ENCODE peak calls at places on chromosomes 2 and 18, in six cellular contexts. One of them, this sample, is unnamed.

GRCh38 chr18:8943900-8944870 is 158.3 kb upstream of the NDUFV2 start:
- DNase-seq in HCT116: no peak
- DNase-seq in MM.1S: no peak
- DNase-seq in PC-3: peak; percentile 89
- DNase-seq in GM23248: peak; percentile 81
- DNase-seq in SK-N-SH: no peak
- DNase-seq in this sample: no peak

GRCh38 chr2:63268946-63269345 is 218.3 kb downstream of the OTX1 start:
- DNase-seq in HCT116: no peak
- DNase-seq in MM.1S: no peak
- DNase-seq in PC-3: no peak
- DNase-seq in GM23248: no peak
- DNase-seq in SK-N-SH: no peak
- DNase-seq in this sample: no peak

GRCh38 chr2:127143851-127144782 is 37.2 kb upstream of the BIN1 start:
- DNase-seq in HCT116: peak; percentile 12
- DNase-seq in MM.1S: no peak
- DNase-seq in PC-3: no peak
- DNase-seq in GM23248: peak; percentile 82
- DNase-seq in SK-N-SH: no peak
- DNase-seq in this sample: no peak

GRCh38 chr2:74138952-74139323 is 8.8 kb downstream of the BOLA3 start:
- DNase-seq in HCT116: no peak
- DNase-seq in MM.1S: no peak
- DNase-seq in PC-3: no peak
- DNase-seq in GM23248: no peak
- DNase-seq in SK-N-SH: no peak
- DNase-seq in this sample: peak; percentile 15

GRCh38 chr18:36974686-36975085 is 145.8 kb downstream of the KIAA1328 start:
- DNase-seq in HCT116: no peak
- DNase-seq in MM.1S: no peak
- DNase-seq in PC-3: no peak
- DNase-seq in GM23248: no peak
- DNase-seq in SK-N-SH: no peak
- DNase-seq in this sample: no peak

GRCh38 chr18:11909597-11910026 is 1.5 kb upstream of the MPPE1 start:
- DNase-seq in HCT116: no peak
- DNase-seq in MM.1S: peak; percentile 24
- DNase-seq in PC-3: peak; percentile 49
- DNase-seq in GM23248: peak; percentile 81
- DNase-seq in SK-N-SH: no peak
- DNase-seq in this sample: no peak

GRCh38 chr2:47128705-47129104 is 26.4 kb downstream of the STPG4 start:
- DNase-seq in HCT116: no peak
- DNase-seq in MM.1S: no peak
- DNase-seq in PC-3: no peak
- DNase-seq in GM23248: no peak
- DNase-seq in SK-N-SH: no peak
- DNase-seq in this sample: no peak

GRCh38 chr2:86439879-86440630 is 1.1 kb upstream of the KDM3A start:
- DNase-seq in HCT116: no peak
- DNase-seq in MM.1S: no peak
- DNase-seq in PC-3: no peak
- DNase-seq in GM23248: no peak
- DNase-seq in SK-N-SH: no peak
- DNase-seq in this sample: no peak

GRCh38 chr2:241505086-241505780 is 3.2 kb downstream of the STK25 start:
- DNase-seq in HCT116: no peak
- DNase-seq in MM.1S: no peak
- DNase-seq in PC-3: no peak
- DNase-seq in GM23248: no peak
- DNase-seq in SK-N-SH: peak; percentile 8
- DNase-seq in this sample: no peak

GRCh38 chr2:221562226-221562625 is 9.9 kb downstream of the EPHA4 start:
- DNase-seq in HCT116: no peak
- DNase-seq in MM.1S: no peak
- DNase-seq in PC-3: no peak
- DNase-seq in GM23248: no peak
- DNase-seq in SK-N-SH: no peak
- DNase-seq in this sample: no peak

GRCh38 chr2:205590759-205591158 is 91.5 kb upstream of the NRP2 start:
- DNase-seq in HCT116: no peak
- DNase-seq in MM.1S: no peak
- DNase-seq in PC-3: peak; percentile 77
- DNase-seq in GM23248: peak; percentile 36
- DNase-seq in SK-N-SH: no peak
- DNase-seq in this sample: no peak

GRCh38 chr2:160108231-160108630 is 45.8 kb upstream of the PLA2R1 start:
- DNase-seq in HCT116: no peak
- DNase-seq in MM.1S: no peak
- DNase-seq in PC-3: no peak
- DNase-seq in GM23248: no peak
- DNase-seq in SK-N-SH: no peak
- DNase-seq in this sample: no peak

GRCh38 chr2:160110674-160111239 is 48.3 kb upstream of the PLA2R1 start:
- DNase-seq in HCT116: no peak
- DNase-seq in MM.1S: no peak
- DNase-seq in PC-3: no peak
- DNase-seq in GM23248: no peak
- DNase-seq in SK-N-SH: peak; percentile 13
- DNase-seq in this sample: no peak

GRCh38 chr2:160111951-160112798 is 49.8 kb upstream of the PLA2R1 start:
- DNase-seq in HCT116: no peak
- DNase-seq in MM.1S: no peak
- DNase-seq in PC-3: no peak
- DNase-seq in GM23248: no peak
- DNase-seq in SK-N-SH: no peak
- DNase-seq in this sample: no peak

GRCh38 chr2:160109243-160109642 is 46.8 kb upstream of the PLA2R1 start:
- DNase-seq in HCT116: no peak
- DNase-seq in MM.1S: no peak
- DNase-seq in PC-3: no peak
- DNase-seq in GM23248: no peak
- DNase-seq in SK-N-SH: no peak
- DNase-seq in this sample: no peak

DNA sequence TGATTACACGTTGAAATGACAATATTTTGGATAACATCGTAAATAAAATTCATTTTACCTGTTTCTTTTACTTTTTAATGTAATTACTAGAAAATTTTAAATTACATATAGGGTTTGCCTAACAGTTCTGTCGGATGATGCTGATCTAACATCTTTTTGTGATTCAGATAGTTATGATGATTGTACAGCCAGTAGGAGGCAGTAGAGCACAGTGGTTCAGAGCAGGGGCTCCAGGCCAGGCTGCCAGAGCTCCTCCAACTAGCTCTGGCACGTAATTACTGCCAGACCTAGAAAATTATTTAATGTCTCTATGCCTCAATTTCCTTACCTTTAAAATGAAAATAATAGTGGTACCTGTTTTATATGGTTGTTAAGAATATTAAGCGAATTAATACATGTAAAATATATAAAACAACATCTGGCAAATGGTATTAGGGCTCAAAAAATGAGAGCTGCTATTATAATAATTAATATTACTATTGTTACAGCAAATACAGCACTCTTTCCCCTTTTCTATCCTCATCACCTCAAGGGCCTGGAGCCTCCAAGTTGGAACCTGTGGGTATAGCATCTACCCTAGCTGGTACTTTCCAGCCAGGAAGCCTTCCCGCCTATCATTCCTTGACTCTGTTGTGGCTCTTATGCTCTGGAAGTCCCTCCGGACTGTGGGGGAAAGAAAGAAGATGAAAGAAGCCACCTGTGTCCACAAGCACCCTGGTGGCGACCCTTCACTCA is 47.7 kb upstream of the PLA2R1 start:
- DNase-seq in HCT116: peak; percentile 59
- DNase-seq in MM.1S: peak; percentile 75
- DNase-seq in PC-3: peak; percentile 86
- DNase-seq in GM23248: peak; percentile 90
- DNase-seq in SK-N-SH: peak; percentile 71
- DNase-seq in this sample: peak; percentile 85
- H3K9ac ChIP-seq in HCT116: no peak overlapping the region
- H3K9ac ChIP-seq in MM.1S: no peak overlapping the region
- H3K9ac ChIP-seq in PC-3: no peak overlapping the region
- H3K9ac ChIP-seq in GM23248: no peak overlapping the region
- H3K9ac ChIP-seq in SK-N-SH: no peak overlapping the region
- H3K9ac ChIP-seq in this sample: no peak overlapping the region

GRCh38 chr2:236580746-236581355 is 11.2 kb downstream of the ACKR3 start:
- DNase-seq in HCT116: no peak
- DNase-seq in MM.1S: no peak
- DNase-seq in PC-3: no peak
- DNase-seq in GM23248: no peak
- DNase-seq in SK-N-SH: no peak
- DNase-seq in this sample: no peak

GRCh38 chr2:236584521-236585384 is 15.1 kb downstream of the ACKR3 start:
- DNase-seq in HCT116: no peak
- DNase-seq in MM.1S: no peak
- DNase-seq in PC-3: no peak
- DNase-seq in GM23248: no peak
- DNase-seq in SK-N-SH: no peak
- DNase-seq in this sample: no peak

GRCh38 chr2:236581546-236581945 is 11.9 kb downstream of the ACKR3 start:
- DNase-seq in HCT116: no peak
- DNase-seq in MM.1S: no peak
- DNase-seq in PC-3: no peak
- DNase-seq in GM23248: no peak
- DNase-seq in SK-N-SH: no peak
- DNase-seq in this sample: no peak

GRCh38 chr2:236583621-236584203 is 14.1 kb downstream of the ACKR3 start:
- DNase-seq in HCT116: no peak
- DNase-seq in MM.1S: no peak
- DNase-seq in PC-3: no peak
- DNase-seq in GM23248: no peak
- DNase-seq in SK-N-SH: no peak
- DNase-seq in this sample: no peak

GRCh38 chr2:236582968-236583367 is 13.3 kb downstream of the ACKR3 start:
- DNase-seq in HCT116: no peak
- DNase-seq in MM.1S: no peak
- DNase-seq in PC-3: no peak
- DNase-seq in GM23248: no peak
- DNase-seq in SK-N-SH: no peak
- DNase-seq in this sample: no peak
- H3K4me2 ChIP-seq in HCT116: no peak overlapping the region
- H3K4me2 ChIP-seq in MM.1S: no peak overlapping the region
- H3K4me2 ChIP-seq in PC-3: no peak overlapping the region
- H3K4me2 ChIP-seq in GM23248: no peak overlapping the region
- H3K4me2 ChIP-seq in SK-N-SH: no peak overlapping the region
- H3K4me2 ChIP-seq in this sample: no peak overlapping the region

GRCh38 chr18:76989647-76990190 is 142.9 kb downstream of the MBP start:
- DNase-seq in HCT116: no peak
- DNase-seq in MM.1S: no peak
- DNase-seq in PC-3: no peak
- DNase-seq in GM23248: no peak
- DNase-seq in SK-N-SH: no peak
- DNase-seq in this sample: no peak

GRCh38 chr18:76991021-76991688 is 141.4 kb downstream of the MBP start:
- DNase-seq in HCT116: no peak
- DNase-seq in MM.1S: no peak
- DNase-seq in PC-3: no peak
- DNase-seq in GM23248: no peak
- DNase-seq in SK-N-SH: peak; percentile 70
- DNase-seq in this sample: no peak

GRCh38 chr18:76986391-76986790 is 146.2 kb downstream of the MBP start:
- DNase-seq in HCT116: no peak
- DNase-seq in MM.1S: no peak
- DNase-seq in PC-3: no peak
- DNase-seq in GM23248: no peak
- DNase-seq in SK-N-SH: no peak
- DNase-seq in this sample: no peak

GRCh38 chr18:76988015-76988826 is 144.4 kb downstream of the MBP start:
- DNase-seq in HCT116: no peak
- DNase-seq in MM.1S: no peak
- DNase-seq in PC-3: no peak
- DNase-seq in GM23248: no peak
- DNase-seq in SK-N-SH: no peak
- DNase-seq in this sample: no peak

DNA sequence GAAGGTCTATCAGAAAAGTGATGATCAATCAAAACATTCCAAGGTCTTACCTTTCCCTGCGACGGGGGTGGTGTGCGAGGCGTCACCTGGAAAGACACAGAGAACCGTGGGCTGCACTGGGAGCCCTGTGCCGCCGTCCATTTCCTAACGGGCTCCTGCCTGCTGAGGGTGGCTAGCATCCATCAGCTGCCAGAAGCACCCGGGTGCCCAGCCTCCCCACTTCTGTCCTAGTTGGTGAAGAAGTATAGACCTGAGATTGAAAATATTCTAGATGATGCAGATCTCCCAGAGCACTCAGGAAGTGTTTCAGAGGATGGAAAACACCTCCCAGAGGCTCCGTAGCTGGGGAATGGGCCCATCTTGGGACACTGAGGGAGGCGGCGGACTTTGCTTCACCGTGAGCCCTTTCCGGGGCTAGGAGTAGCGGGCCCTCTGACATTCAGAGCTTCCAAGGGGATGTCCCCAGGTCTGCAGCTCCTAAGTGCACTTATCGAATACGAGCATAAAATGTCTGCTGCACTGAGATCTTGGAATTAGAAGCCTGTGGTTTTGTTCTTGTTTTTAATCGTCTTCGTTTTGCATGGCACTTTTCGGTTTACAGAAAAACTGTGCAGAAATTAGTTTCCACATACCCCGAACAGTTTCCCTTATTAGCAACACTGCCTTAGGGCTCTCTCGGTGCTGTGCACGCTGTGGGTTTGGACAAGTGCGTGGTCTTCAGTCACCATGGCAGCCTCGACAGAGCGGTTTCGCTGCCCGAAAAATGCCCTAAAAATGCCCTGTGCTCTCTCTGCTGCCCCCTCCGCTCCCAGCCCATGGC is 143.5 kb downstream of the MBP start:
- DNase-seq in HCT116: no peak
- DNase-seq in MM.1S: no peak
- DNase-seq in PC-3: no peak
- DNase-seq in GM23248: no peak
- DNase-seq in SK-N-SH: no peak
- DNase-seq in this sample: no peak
- TF ChIP-seq EZH2phosphoT487 in HCT116: no peak
- TF ChIP-seq EZH2phosphoT487 in MM.1S: no peak
- TF ChIP-seq EZH2phosphoT487 in PC-3: no peak
- TF ChIP-seq EZH2phosphoT487 in GM23248: no peak
- TF ChIP-seq EZH2phosphoT487 in SK-N-SH: no peak
- TF ChIP-seq EZH2phosphoT487 in this sample: no peak

GRCh38 chr2:65351948-65352595 is 80.3 kb downstream of the SPRED2 start:
- DNase-seq in HCT116: no peak
- DNase-seq in MM.1S: no peak
- DNase-seq in PC-3: no peak
- DNase-seq in GM23248: no peak
- DNase-seq in SK-N-SH: no peak
- DNase-seq in this sample: no peak

GRCh38 chr2:65350714-65351113 is 81.7 kb downstream of the SPRED2 start:
- DNase-seq in HCT116: no peak
- DNase-seq in MM.1S: peak; percentile 30
- DNase-seq in PC-3: no peak
- DNase-seq in GM23248: peak; percentile 37
- DNase-seq in SK-N-SH: no peak
- DNase-seq in this sample: peak; percentile 39

GRCh38 chr2:65351234-65351947 is 81.0 kb downstream of the SPRED2 start:
- DNase-seq in HCT116: no peak
- DNase-seq in MM.1S: no peak
- DNase-seq in PC-3: no peak
- DNase-seq in GM23248: peak; percentile 23
- DNase-seq in SK-N-SH: no peak
- DNase-seq in this sample: no peak

GRCh38 chr2:65347913-65348312 is 84.5 kb downstream of the SPRED2 start:
- DNase-seq in HCT116: no peak
- DNase-seq in MM.1S: no peak
- DNase-seq in PC-3: no peak
- DNase-seq in GM23248: no peak
- DNase-seq in SK-N-SH: no peak
- DNase-seq in this sample: no peak

GRCh38 chr2:65349863-65350262 is 82.5 kb downstream of the SPRED2 start:
- DNase-seq in HCT116: no peak
- DNase-seq in MM.1S: no peak
- DNase-seq in PC-3: peak; percentile 47
- DNase-seq in GM23248: peak; percentile 77
- DNase-seq in SK-N-SH: peak; percentile 81
- DNase-seq in this sample: peak; percentile 43
- H3K9ac ChIP-seq in HCT116: no peak overlapping the region
- H3K9ac ChIP-seq in MM.1S: no peak overlapping the region
- H3K9ac ChIP-seq in PC-3: no peak overlapping the region
- H3K9ac ChIP-seq in GM23248: no peak overlapping the region
- H3K9ac ChIP-seq in SK-N-SH: no peak overlapping the region
- H3K9ac ChIP-seq in this sample: no peak overlapping the region